ENCODE peak calls at places on chromosomes 4 and X, in seven cellular contexts. One of them, this sample, is unnamed.

GRCh38 chrX:141652315-141652714 is 46.2 kb downstream of the SPANXD start:
- DNase-seq in stimulated activated CD4-positive, alpha-beta T cell treated with anti-CD3 and anti-CD28 coated beads, Interleukin-15, amount 100 ng/mL, for 1 hour: no peak
- DNase-seq in fibroblast of lung: no peak
- DNase-seq in NCI-H446: no peak
- DNase-seq in anterior cingulate cortex: no peak
- DNase-seq in ovary: no peak
- DNase-seq in stomach: no peak
- DNase-seq in this sample: no peak

GRCh38 chrX:131762802-131763234 is 218.9 kb downstream of the OR13H1 start:
- DNase-seq in stimulated activated CD4-positive, alpha-beta T cell treated with anti-CD3 and anti-CD28 coated beads, Interleukin-15, amount 100 ng/mL, for 1 hour: no peak
- DNase-seq in anterior cingulate cortex: no peak
- DNase-seq in fibroblast of lung: no peak
- DNase-seq in NCI-H446: no peak
- DNase-seq in ovary: peak; percentile 55
- DNase-seq in stomach: peak; percentile 48
- DNase-seq in this sample: no peak

GRCh38 chrX:146424422-146424821 is 385.1 kb upstream of the CXorf51B start:
- DNase-seq in stimulated activated CD4-positive, alpha-beta T cell treated with anti-CD3 and anti-CD28 coated beads, Interleukin-15, amount 100 ng/mL, for 1 hour: no peak
- DNase-seq in NCI-H446: no peak
- DNase-seq in fibroblast of lung: no peak
- DNase-seq in ovary: no peak
- DNase-seq in stomach: no peak
- DNase-seq in anterior cingulate cortex: no peak
- DNase-seq in this sample: no peak

GRCh38 chr4:169971456-169972015 is 54.7 kb downstream of the MFAP3L start:
- DNase-seq in ovary: no peak
- DNase-seq in stomach: no peak
- DNase-seq in NCI-H446: no peak
- DNase-seq in fibroblast of lung: no peak
- DNase-seq in stimulated activated CD4-positive, alpha-beta T cell treated with anti-CD3 and anti-CD28 coated beads, Interleukin-15, amount 100 ng/mL, for 1 hour: no peak
- DNase-seq in anterior cingulate cortex: peak; percentile 13
- DNase-seq in this sample: no peak

GRCh38 chr4:171534391-171534790 is 278.8 kb upstream of the GALNTL6 start:
- DNase-seq in NCI-H446: no peak
- DNase-seq in anterior cingulate cortex: no peak
- DNase-seq in ovary: no peak
- DNase-seq in fibroblast of lung: no peak
- DNase-seq in stomach: no peak
- DNase-seq in stimulated activated CD4-positive, alpha-beta T cell treated with anti-CD3 and anti-CD28 coated beads, Interleukin-15, amount 100 ng/mL, for 1 hour: no peak
- DNase-seq in this sample: no peak

GRCh38 chr4:144734522-144734921 is 88.6 kb downstream of the HHIP start:
- DNase-seq in stomach: no peak
- DNase-seq in stimulated activated CD4-positive, alpha-beta T cell treated with anti-CD3 and anti-CD28 coated beads, Interleukin-15, amount 100 ng/mL, for 1 hour: no peak
- DNase-seq in ovary: no peak
- DNase-seq in NCI-H446: no peak
- DNase-seq in fibroblast of lung: peak; percentile 23
- DNase-seq in anterior cingulate cortex: no peak
- DNase-seq in this sample: no peak

GRCh38 chr4:152259866-152260265 is 276.0 kb downstream of the FBXW7 start:
- DNase-seq in anterior cingulate cortex: no peak
- DNase-seq in stomach: no peak
- DNase-seq in fibroblast of lung: peak; percentile 7
- DNase-seq in stimulated activated CD4-positive, alpha-beta T cell treated with anti-CD3 and anti-CD28 coated beads, Interleukin-15, amount 100 ng/mL, for 1 hour: no peak
- DNase-seq in ovary: no peak
- DNase-seq in NCI-H446: no peak
- DNase-seq in this sample: no peak

GRCh38 chr4:157739237-157739636 is 433.6 kb downstream of the GASK1B start:
- DNase-seq in stomach: no peak
- DNase-seq in fibroblast of lung: no peak
- DNase-seq in stimulated activated CD4-positive, alpha-beta T cell treated with anti-CD3 and anti-CD28 coated beads, Interleukin-15, amount 100 ng/mL, for 1 hour: no peak
- DNase-seq in ovary: no peak
- DNase-seq in NCI-H446: no peak
- DNase-seq in anterior cingulate cortex: no peak
- DNase-seq in this sample: no peak

GRCh38 chr4:146640021-146640425 is 1.3 kb downstream of the POU4F2 start:
- DNase-seq in ovary: no peak
- DNase-seq in stomach: no peak
- DNase-seq in stimulated activated CD4-positive, alpha-beta T cell treated with anti-CD3 and anti-CD28 coated beads, Interleukin-15, amount 100 ng/mL, for 1 hour: no peak
- DNase-seq in anterior cingulate cortex: no peak
- DNase-seq in fibroblast of lung: no peak
- DNase-seq in NCI-H446: no peak
- DNase-seq in this sample: no peak

GRCh38 chr4:74671074-74671698 is 123.1 kb downstream of the BTC start:
- DNase-seq in stomach: peak; percentile 46
- DNase-seq in NCI-H446: peak; percentile 13
- DNase-seq in fibroblast of lung: peak; percentile 89
- DNase-seq in ovary: peak; percentile 21
- DNase-seq in anterior cingulate cortex: no peak
- DNase-seq in stimulated activated CD4-positive, alpha-beta T cell treated with anti-CD3 and anti-CD28 coated beads, Interleukin-15, amount 100 ng/mL, for 1 hour: no peak
- DNase-seq in this sample: no peak

GRCh38 chr4:37922323-37922722 is 31.4 kb downstream of the TBC1D1 start:
- DNase-seq in stomach: no peak
- DNase-seq in fibroblast of lung: peak; percentile 51
- DNase-seq in NCI-H446: no peak
- DNase-seq in ovary: no peak
- DNase-seq in anterior cingulate cortex: no peak
- DNase-seq in stimulated activated CD4-positive, alpha-beta T cell treated with anti-CD3 and anti-CD28 coated beads, Interleukin-15, amount 100 ng/mL, for 1 hour: no peak
- DNase-seq in this sample: no peak

GRCh38 chrX:137550561-137551305 is 15.2 kb upstream of the ZIC3 start:
- DNase-seq in fibroblast of lung: no peak
- DNase-seq in stomach: no peak
- DNase-seq in NCI-H446: no peak
- DNase-seq in stimulated activated CD4-positive, alpha-beta T cell treated with anti-CD3 and anti-CD28 coated beads, Interleukin-15, amount 100 ng/mL, for 1 hour: no peak
- DNase-seq in ovary: no peak
- DNase-seq in anterior cingulate cortex: no peak
- DNase-seq in this sample: no peak

GRCh38 chrX:134718329-134719317 is 60.4 kb upstream of the PLAC1 start:
- DNase-seq in stimulated activated CD4-positive, alpha-beta T cell treated with anti-CD3 and anti-CD28 coated beads, Interleukin-15, amount 100 ng/mL, for 1 hour: no peak
- DNase-seq in NCI-H446: peak; percentile 4
- DNase-seq in fibroblast of lung: peak; percentile 89
- DNase-seq in ovary: no peak
- DNase-seq in anterior cingulate cortex: no peak
- DNase-seq in stomach: peak; percentile 40
- DNase-seq in this sample: no peak

GRCh38 chr4:140116442-140117104 is 37.4 kb downstream of the MAML3 start:
- DNase-seq in NCI-H446: no peak
- DNase-seq in fibroblast of lung: no peak
- DNase-seq in stomach: no peak
- DNase-seq in anterior cingulate cortex: no peak
- DNase-seq in stimulated activated CD4-positive, alpha-beta T cell treated with anti-CD3 and anti-CD28 coated beads, Interleukin-15, amount 100 ng/mL, for 1 hour: no peak
- DNase-seq in ovary: no peak
- DNase-seq in this sample: no peak

GRCh38 chr4:155543126-155543765 is 123.4 kb upstream of the GUCY1A1 start:
- DNase-seq in fibroblast of lung: peak; percentile 57
- DNase-seq in NCI-H446: no peak
- DNase-seq in stomach: no peak
- DNase-seq in ovary: no peak
- DNase-seq in anterior cingulate cortex: no peak
- DNase-seq in stimulated activated CD4-positive, alpha-beta T cell treated with anti-CD3 and anti-CD28 coated beads, Interleukin-15, amount 100 ng/mL, for 1 hour: no peak
- DNase-seq in this sample: no peak

GRCh38 chr4:146488495-146489174 is 33.1 kb downstream of the SLC10A7 start:
- DNase-seq in NCI-H446: no peak
- DNase-seq in ovary: no peak
- DNase-seq in fibroblast of lung: peak; percentile 26
- DNase-seq in stomach: no peak
- DNase-seq in stimulated activated CD4-positive, alpha-beta T cell treated with anti-CD3 and anti-CD28 coated beads, Interleukin-15, amount 100 ng/mL, for 1 hour: no peak
- DNase-seq in anterior cingulate cortex: no peak
- DNase-seq in this sample: no peak

GRCh38 chrX:150037041-150037440 is 98.8 kb upstream of the EOLA2 start:
- DNase-seq in fibroblast of lung: no peak
- DNase-seq in stomach: no peak
- DNase-seq in anterior cingulate cortex: no peak
- DNase-seq in NCI-H446: no peak
- DNase-seq in stimulated activated CD4-positive, alpha-beta T cell treated with anti-CD3 and anti-CD28 coated beads, Interleukin-15, amount 100 ng/mL, for 1 hour: no peak
- DNase-seq in ovary: no peak
- DNase-seq in this sample: no peak

GRCh38 chrX:150365051-150365952 is 2.2 kb downstream of the MAMLD1 start:
- DNase-seq in anterior cingulate cortex: peak; percentile 76
- DNase-seq in stimulated activated CD4-positive, alpha-beta T cell treated with anti-CD3 and anti-CD28 coated beads, Interleukin-15, amount 100 ng/mL, for 1 hour: peak; percentile 16
- DNase-seq in ovary: peak; percentile 86
- DNase-seq in NCI-H446: no peak
- DNase-seq in stomach: peak; percentile 64
- DNase-seq in fibroblast of lung: peak; percentile 66
- DNase-seq in this sample: no peak